ENCODE peak calls at places on chromosome 1, in ten cellular contexts. B is GM23248; F is CD4-positive, CD25-positive, alpha-beta regulatory T cell; K is cardiac muscle cell; E is small intestine; O is cardiac fibroblast; D is BJ; N is fibroblast of lung; R is Peyer's patch; P is lung. A is an unnamed sample.
A peak's percentile ranks its signal among the peaks of the same experiment; 100 is the strongest.

GRCh38 chr1:229296541-229296941 is 25.6 kb downstream of the RAB4A start:
- DNase-seq in B (peak; percentile 80), F (no peak), K (peak; percentile 45), E (no peak), O (peak; percentile 41), D (peak; percentile 43), N (peak; percentile 68), R (no peak), P (no peak), A (no peak)

GRCh38 chr1:42479621-42480020 is 16.5 kb downstream of the CCDC30 start:
- DNase-seq in B (peak; percentile 45), F (no peak), K (peak; percentile 11), E (no peak), O (no peak), D (no peak), N (no peak), R (no peak), P (no peak), A (no peak)

GRCh38 chr1:24155011-24155782 is 12.3 kb upstream of the IL22RA1 start:
- DNase-seq in B (peak; percentile 20), F (no peak), K (no peak), E (no peak), O (no peak), D (no peak), N (no peak), R (no peak), P (no peak), A (peak; percentile 84)

GRCh38 chr1:84892657-84893618 is at the start of gene LPAR3:
- DNase-seq in B (peak; percentile 57), F (no peak), K (peak; percentile 35), E (no peak), O (peak; percentile 26), D (no peak), N (peak; percentile 29), R (no peak), P (no peak), A (peak; percentile 78)

GRCh38 chr1:91774520-91775203 is 111.3 kb downstream of the TGFBR3 start:
- DNase-seq in B (peak; percentile 88), F (no peak), K (peak; percentile 67), E (no peak), O (peak; percentile 58), D (no peak), N (peak; percentile 75), R (no peak), P (no peak), A (no peak)

GRCh38 chr1:2349821-2350220 is 41.5 kb downstream of the MORN1 start:
- DNase-seq in B (no peak), F (no peak), K (no peak), E (no peak), O (no peak), D (no peak), N (no peak), R (no peak), P (no peak), A (no peak)

GRCh38 chr1:107820797-107821196 is 144.2 kb downstream of the VAV3 start:
- DNase-seq in B (peak; percentile 62), F (no peak), K (no peak), E (no peak), O (no peak), D (no peak), N (no peak), R (no peak), P (no peak), A (no peak)

GRCh38 chr1:1596493-1597274 is 3.3 kb downstream of the FNDC10 start:
- DNase-seq in B (no peak), F (no peak), K (no peak), E (no peak), O (no peak), D (no peak), N (no peak), R (no peak), P (no peak), A (no peak)

GRCh38 chr1:228379165-228379460 is 27.5 kb downstream of the TRIM11 start:
- DNase-seq in B (peak; percentile 63), F (no peak), K (no peak), E (no peak), O (no peak), D (no peak), N (no peak), R (peak; percentile 52), P (no peak), A (no peak)

GRCh38 chr1:53693773-53694717 is 44.9 kb downstream of the GLIS1 start:
- DNase-seq in B (peak; percentile 74), F (no peak), K (peak; percentile 18), E (no peak), O (no peak), D (no peak), N (peak; percentile 13), R (no peak), P (no peak), A (no peak)

GRCh38 chr1:66394603-66395002 is 139.3 kb upstream of the SGIP1 start:
- DNase-seq in B (no peak), F (no peak), K (no peak), E (no peak), O (no peak), D (no peak), N (no peak), R (no peak), P (no peak), A (no peak)
- H3K4me3 ChIP-seq in B (no peak overlapping the region), F (no peak overlapping the region), K (no peak overlapping the region), E (no peak overlapping the region), O (no peak overlapping the region), D (no peak overlapping the region), N (no peak overlapping the region), R (no peak overlapping the region), P (no peak overlapping the region), A (no peak overlapping the region)

DNA sequence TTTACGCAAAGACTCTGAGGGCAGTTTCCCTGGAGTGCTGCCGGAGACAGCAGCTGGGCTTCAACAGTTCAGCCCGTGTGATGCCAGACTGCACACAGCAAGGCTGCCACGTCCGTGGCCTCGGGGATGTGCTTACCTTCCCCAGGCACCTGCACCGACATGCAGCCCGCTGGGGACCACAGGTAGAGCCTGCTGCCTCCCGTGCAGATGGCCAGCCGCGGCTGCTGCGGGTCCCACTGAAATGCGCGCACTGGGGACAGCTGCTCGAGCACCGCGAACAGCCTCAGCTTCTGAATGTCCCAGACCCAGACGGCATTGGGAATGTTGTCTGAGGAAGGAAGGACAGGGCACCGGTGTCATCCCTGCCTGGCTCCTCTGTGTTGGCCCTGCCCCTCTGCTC is 6.5 kb downstream of the TPRG1L start:
- DNase-seq in B (no peak), F (no peak), K (no peak), E (no peak), O (no peak), D (no peak), N (no peak), R (no peak), P (no peak), A (no peak)
- H3K4me3 ChIP-seq in B (no peak overlapping the region), F (no peak overlapping the region), K (no peak overlapping the region), E (no peak overlapping the region), O (no peak overlapping the region), D (no peak overlapping the region), N (no peak overlapping the region), R (no peak overlapping the region), P (no peak overlapping the region), A (no peak overlapping the region)

GRCh38 chr1:159945483-159946241 is at the start of gene IGSF9:
- DNase-seq in B (peak; percentile 74), F (peak; percentile 69), K (peak; percentile 86), E (peak; percentile 84), O (peak; percentile 83), D (no peak), N (peak; percentile 65), R (peak; percentile 82), P (peak; percentile 88), A (peak; percentile 90)

GRCh38 chr1:159947942-159948341 is 2.5 kb upstream of the IGSF9 start:
- DNase-seq in B (no peak), F (no peak), K (no peak), E (no peak), O (no peak), D (no peak), N (no peak), R (no peak), P (no peak), A (no peak)

GRCh38 chr1:159944623-159945455 is 574 bp downstream of the IGSF9 start:
- DNase-seq in B (no peak), F (no peak), K (peak; percentile 35), E (peak; percentile 79), O (no peak), D (no peak), N (no peak), R (peak; percentile 72), P (no peak), A (no peak)

GRCh38 chr1:159943908-159944622 is 1.3 kb downstream of the IGSF9 start:
- DNase-seq in B (no peak), F (no peak), K (no peak), E (no peak), O (no peak), D (no peak), N (no peak), R (no peak), P (no peak), A (no peak)

DNA sequence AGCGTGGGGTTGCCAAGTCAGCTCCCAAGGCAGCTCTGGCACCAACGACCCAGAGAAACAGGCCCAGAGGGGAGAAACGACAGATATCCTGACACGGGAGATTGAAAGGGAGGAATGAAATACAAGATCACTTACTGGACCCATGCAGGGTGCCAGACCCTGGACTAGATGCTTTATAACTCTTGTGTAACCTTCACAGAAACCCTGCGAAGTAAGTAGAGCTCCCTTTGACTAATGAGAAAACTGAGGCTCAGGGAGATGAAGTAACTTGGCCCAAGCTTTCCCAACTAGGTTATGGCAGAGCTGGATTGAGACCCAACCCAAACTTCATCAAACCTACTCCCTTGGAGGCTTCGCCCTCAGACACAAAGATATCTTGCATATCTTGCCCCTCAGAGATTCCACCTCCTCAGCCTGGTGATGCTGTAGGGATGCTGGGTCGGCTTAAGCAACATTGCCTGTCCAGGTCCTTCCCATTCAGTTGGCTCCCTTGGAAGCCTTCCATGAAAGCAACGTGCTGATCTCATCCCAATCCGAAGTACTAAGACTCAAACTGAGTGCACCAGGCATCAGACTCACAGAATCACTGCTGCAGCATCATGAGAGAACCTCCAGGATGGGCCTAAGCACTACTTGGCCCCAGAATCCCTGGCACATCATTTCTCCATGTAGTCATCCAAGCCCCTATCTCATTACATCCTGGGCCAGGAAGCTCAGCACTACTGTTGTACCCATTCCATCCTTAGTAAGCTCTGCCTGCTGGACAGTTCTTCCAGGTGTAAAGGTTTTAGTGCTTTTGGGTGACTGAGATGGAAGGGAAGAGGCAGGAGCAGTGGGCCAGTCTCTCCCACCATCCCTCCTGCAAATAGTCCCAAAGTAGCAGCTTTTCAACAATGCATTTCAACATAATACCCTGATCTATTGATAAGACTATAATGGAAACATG is 1.1 kb upstream of the IGSF9 start:
- DNase-seq in B (peak; percentile 43), F (no peak), K (no peak), E (no peak), O (no peak), D (no peak), N (no peak), R (no peak), P (no peak), A (no peak)
- H3K4me3 ChIP-seq in B (peak overlapping the region; percentile 69), F (no peak overlapping the region), K (peak overlapping the region; percentile 38), E (peak overlapping the region; percentile 57), O (peak overlapping the region; percentile 42), D (no peak overlapping the region), N (no peak overlapping the region), R (peak overlapping the region; percentile 67), P (no peak overlapping the region), A (peak overlapping the region; percentile 57)

DNA sequence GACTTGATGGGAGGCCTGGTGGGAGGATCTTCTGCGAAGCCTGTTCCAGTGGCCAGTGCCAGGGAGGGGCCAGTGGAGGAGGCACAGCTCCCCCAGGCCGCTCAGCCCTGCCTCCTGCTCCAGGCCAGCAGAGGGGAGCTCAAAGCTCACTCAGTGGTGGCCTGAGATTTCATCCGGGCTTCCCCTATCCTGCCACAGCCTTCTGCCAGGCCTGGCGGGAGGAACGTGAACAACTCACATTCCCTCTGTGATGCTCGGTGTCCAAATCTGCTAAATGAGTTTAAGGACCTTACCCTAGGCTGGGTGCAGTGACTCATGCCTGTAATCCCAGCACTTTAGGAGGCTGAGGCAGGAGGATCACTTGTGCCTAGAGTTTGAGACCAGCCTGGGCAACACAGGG is 3.3 kb downstream of the CLCNKB start:
- DNase-seq in B (peak; percentile 48), F (no peak), K (peak; percentile 25), E (no peak), O (peak; percentile 22), D (no peak), N (peak; percentile 15), R (no peak), P (no peak), A (no peak)
- H3K4me3 ChIP-seq in B (no peak overlapping the region), F (no peak overlapping the region), K (no peak overlapping the region), E (no peak overlapping the region), O (no peak overlapping the region), D (no peak overlapping the region), N (no peak overlapping the region), R (no peak overlapping the region), P (no peak overlapping the region), A (no peak overlapping the region)

A was measured in pancreas.